ENCODE peak calls at places on chromosome 9, in four cellular contexts. Z, T, Y and H are unnamed samples.

GRCh38 chr9:99090366-99091130 is 14.4 kb upstream of the TGFBR1 start:
- DNase-seq in Z (no peak), T (no peak), Y (no peak), H (no peak)

GRCh38 chr9:33437898-33438297 is 9.5 kb downstream of the AQP3 start:
- DNase-seq in Z (no peak), T (no peak), Y (no peak), H (no peak)

GRCh38 chr9:89247431-89248370 is 63.3 kb upstream of the CKS2 start:
- DNase-seq in Z (no peak), T (no peak), Y (no peak), H (no peak)

GRCh38 chr9:122816163-122816867 is 12.1 kb downstream of the PDCL start:
- DNase-seq in Z (no peak), T (no peak), Y (no peak), H (no peak)

GRCh38 chr9:120755827-120756434 is 37.3 kb downstream of the FBXW2 start:
- DNase-seq in Z (peak), T (peak), Y (peak), H (peak)

GRCh38 chr9:81313877-81314276 is 375.5 kb downstream of the TLE1 start:
- DNase-seq in Z (no peak), T (no peak), Y (no peak), H (no peak)

GRCh38 chr9:71719585-71719984 is 48.7 kb downstream of the CEMIP2 start:
- DNase-seq in Z (no peak), T (no peak), Y (no peak), H (no peak)

GRCh38 chr9:96450613-96451544 is 910 bp downstream of the HABP4 start:
- DNase-seq in Z (no peak), T (no peak), Y (peak), H (peak)

GRCh38 chr9:27530915-27531762 is 1.5 kb upstream of the MOB3B start:
- DNase-seq in Z (no peak), T (peak), Y (no peak), H (no peak)

GRCh38 chr9:98547606-98548005 is 161.1 kb downstream of the GABBR2 start:
- DNase-seq in Z (no peak), T (no peak), Y (no peak), H (no peak)

GRCh38 chr9:87179556-87180340 is 232.4 kb upstream of the GAS1 start:
- DNase-seq in Z (no peak), T (no peak), Y (no peak), H (no peak)

GRCh38 chr9:87787735-87788134 is 61.8 kb downstream of the CTSL start:
- DNase-seq in Z (no peak), T (peak), Y (no peak), H (no peak)

GRCh38 chr9:119634036-119634435 is 264.8 kb upstream of the BRINP1 start:
- DNase-seq in Z (no peak), T (no peak), Y (no peak), H (no peak)

GRCh38 chr9:34124103-34124502 is 2.4 kb downstream of the DCAF12 start:
- DNase-seq in Z (no peak), T (peak), Y (no peak), H (no peak)

DNA sequence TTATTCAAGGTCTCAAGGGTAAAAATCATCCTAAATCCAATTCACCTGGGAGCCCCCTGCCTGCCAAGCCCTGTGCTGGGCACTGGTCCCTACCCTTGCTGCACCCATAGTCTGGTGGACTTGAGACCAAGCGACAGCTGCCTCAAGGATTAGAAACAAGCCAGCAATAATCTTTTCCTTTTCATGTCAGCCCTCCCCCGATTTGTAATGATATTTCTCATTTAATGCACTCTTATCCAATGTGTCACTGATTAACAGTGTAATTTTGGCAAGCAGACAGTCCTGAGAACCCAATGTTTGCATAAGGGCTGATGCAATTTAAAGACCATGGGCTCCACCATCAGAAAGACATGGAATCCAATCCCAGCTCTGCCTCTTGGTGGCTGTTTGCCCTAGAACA is 108.9 kb downstream of the ACTL7B start:
- DNase-seq in Z (no peak), T (no peak), Y (no peak), H (peak)
- TF ChIP-seq ELF1 in Z (no peak), T (no peak), Y (no peak), H (no peak)

GRCh38 chr9:112535811-112536210 is 49.2 kb downstream of the KIAA1958 start:
- DNase-seq in Z (no peak), T (no peak), Y (no peak), H (no peak)
- TF ChIP-seq ELF1 in Z (no peak), T (no peak), Y (no peak), H (no peak)

GRCh38 chr9:127557466-127557869 is 54.6 kb upstream of the STXBP1 start:
- DNase-seq in Z (no peak), T (no peak), Y (peak), H (no peak)
- TF ChIP-seq ELF1 in Z (no peak), T (no peak), Y (no peak), H (no peak)

DNA sequence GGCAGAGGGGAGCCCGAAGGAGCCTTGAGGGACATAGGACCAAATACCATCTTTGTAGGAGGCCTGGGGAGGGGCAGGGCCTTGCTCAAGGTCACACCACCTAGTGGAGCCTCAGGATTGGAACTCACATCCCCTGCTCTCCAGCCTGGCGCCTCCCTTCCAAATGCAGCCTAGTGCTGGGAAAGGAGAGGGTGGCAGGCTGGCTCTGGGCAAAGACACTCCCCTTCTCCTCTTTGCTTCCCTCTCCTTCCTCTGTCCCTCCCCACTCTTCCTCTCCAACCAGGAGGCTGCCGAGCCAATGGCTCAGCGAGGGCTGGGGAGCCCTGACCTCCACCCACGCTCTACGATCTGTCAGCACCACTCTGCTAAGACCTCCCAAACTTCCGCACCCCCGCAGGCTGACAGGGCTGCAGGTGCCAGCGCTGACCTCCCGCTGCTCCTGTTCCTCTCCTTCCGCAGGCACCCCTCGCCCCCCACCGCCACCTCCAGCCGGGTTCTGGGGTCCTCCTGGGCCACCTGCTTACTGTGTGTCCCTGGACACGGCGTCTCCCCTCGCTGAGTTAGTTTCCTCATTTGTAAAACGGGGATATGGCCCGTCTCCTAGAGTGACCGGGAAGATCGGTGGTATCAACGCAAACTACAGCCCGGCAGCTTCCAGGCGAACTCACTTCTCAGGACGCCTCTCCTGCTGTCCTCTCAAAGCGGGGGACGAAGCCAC is 52.9 kb downstream of the C9orf50 start:
- DNase-seq in Z (peak), T (peak), Y (no peak), H (peak)
- TF ChIP-seq ELF1 in Z (no peak), T (no peak), Y (no peak), H (no peak)

GRCh38 chr9:113907282-113907681 is 31.2 kb downstream of the ZNF618 start:
- DNase-seq in Z (no peak), T (no peak), Y (no peak), H (no peak)

GRCh38 chr9:113910036-113910639 is 34.0 kb downstream of the ZNF618 start:
- DNase-seq in Z (no peak), T (no peak), Y (no peak), H (no peak)

GRCh38 chr9:113911850-113912249 is 35.7 kb downstream of the ZNF618 start:
- DNase-seq in Z (no peak), T (no peak), Y (no peak), H (no peak)

GRCh38 chr9:113906411-113907110 is 30.5 kb downstream of the ZNF618 start:
- DNase-seq in Z (no peak), T (no peak), Y (no peak), H (no peak)

GRCh38 chr9:113909421-113909820 is 33.3 kb downstream of the ZNF618 start:
- DNase-seq in Z (no peak), T (no peak), Y (no peak), H (no peak)
- TF ChIP-seq ELF1 in Z (no peak), T (no peak), Y (no peak), H (no peak)

GRCh38 chr9:37302277-37302676 is 120.2 kb upstream of the GRHPR start:
- DNase-seq in Z (no peak), T (no peak), Y (no peak), H (no peak)
- TF ChIP-seq ELF1 in Z (no peak), T (no peak), Y (no peak), H (no peak)

DNA sequence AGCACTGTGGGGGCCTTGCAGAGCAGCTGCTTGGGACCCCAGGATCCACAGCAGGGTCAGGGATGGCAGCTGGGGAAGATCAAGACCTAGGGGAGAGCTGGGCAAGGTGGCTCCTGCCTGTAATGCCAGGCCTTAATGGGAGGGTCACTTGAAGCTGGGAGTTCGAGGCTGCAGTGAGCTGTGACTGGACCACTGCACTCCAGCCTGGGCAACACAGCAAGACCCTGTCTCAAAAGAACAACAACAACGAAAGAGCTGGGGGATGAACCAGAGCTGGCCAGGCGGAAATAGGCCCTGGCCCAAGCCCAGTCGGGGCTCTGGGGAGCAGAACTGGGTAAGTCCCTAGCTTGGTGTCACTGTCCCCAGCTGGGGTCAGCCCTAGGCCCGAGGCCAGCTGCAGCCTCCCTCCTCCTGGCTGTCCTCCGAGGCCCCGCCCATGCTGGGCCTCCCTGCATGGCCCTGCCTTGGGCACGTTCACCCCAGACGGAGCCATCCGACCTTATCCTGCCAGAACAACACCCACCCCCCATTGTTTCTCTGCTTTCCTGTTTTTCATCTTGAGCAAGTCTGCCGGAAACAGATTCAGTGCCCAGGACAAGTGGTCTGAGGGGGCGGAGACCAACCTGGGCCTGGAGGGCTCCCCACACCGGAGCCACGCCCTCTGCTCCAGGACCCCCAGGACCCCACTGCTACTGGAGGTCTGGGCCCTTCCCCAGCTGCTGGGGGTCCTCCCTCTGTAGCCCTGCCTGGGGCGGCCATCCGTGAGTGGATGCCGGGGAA is 1.9 kb downstream of the DIPK1B start:
- DNase-seq in Z (no peak), T (no peak), Y (no peak), H (no peak)
- TF ChIP-seq ELF1 in Z (no peak), T (no peak), Y (no peak), H (no peak)

DNA sequence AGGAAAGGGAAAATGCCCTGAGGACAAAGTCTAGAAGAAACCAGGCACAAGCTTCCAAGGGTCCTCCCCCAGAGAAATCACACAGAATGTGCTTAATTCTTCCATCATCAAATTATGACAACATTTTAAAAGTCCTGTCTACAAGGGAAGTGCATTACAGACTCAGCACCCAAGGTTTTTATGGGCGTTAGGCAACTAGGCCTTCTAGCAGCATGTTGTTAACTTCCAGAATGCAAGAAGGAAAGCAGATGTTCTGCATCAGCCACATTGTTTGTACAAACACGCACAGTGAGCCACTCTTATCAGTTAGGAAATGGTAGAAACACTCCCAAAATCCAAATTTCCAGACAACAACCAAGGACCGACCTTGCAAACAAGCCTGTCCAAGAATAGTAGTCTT is 26.5 kb downstream of the SMC5 start:
- DNase-seq in Z (no peak), T (no peak), Y (peak), H (no peak)
- TF ChIP-seq ELF1 in Z (no peak), T (no peak), Y (no peak), H (no peak)

GRCh38 chr9:76370656-76371055 is 23.6 kb downstream of the RFK start:
- DNase-seq in Z (no peak), T (no peak), Y (no peak), H (no peak)

GRCh38 chr9:76372345-76372744 is 21.9 kb downstream of the RFK start:
- DNase-seq in Z (no peak), T (no peak), Y (no peak), H (no peak)

GRCh38 chr9:76366275-76366674 is 28.0 kb downstream of the RFK start:
- DNase-seq in Z (no peak), T (no peak), Y (peak), H (no peak)

GRCh38 chr9:76371901-76372300 is 22.3 kb downstream of the RFK start:
- DNase-seq in Z (no peak), T (no peak), Y (no peak), H (no peak)

DNA sequence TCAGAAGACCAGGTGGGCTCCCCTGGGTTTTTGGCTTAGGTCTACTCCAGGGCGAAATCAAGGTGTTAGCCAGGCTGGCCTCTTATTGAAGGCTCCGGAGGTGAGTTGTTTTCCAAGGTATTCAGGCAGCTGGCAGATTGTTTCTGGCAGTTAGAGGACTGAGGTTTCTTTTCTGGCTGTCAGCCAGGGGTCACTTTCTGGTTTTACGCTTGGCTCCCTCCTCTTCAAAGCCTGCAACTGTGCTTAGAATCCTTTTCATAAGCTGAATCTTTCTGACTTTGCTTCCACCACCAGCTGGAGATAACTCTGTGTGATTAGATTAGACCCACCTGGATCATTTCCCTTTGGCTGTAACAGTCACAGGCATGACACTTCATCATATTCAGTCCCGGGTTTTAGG is 24.6 kb downstream of the RFK start:
- DNase-seq in Z (no peak), T (peak), Y (peak), H (peak)
- TF ChIP-seq ELF1 in Z (no peak), T (no peak), Y (no peak), H (no peak)